ENCODE peak calls at places on chromosomes 11 and 22, in ten cellular contexts. E is left lobe of liver; B is MCF 10A; P is GM12865; Y is WTC11; V is amygdala; Q is stimulated activated CD8-positive, alpha-beta memory T cell treated with anti-CD3 and anti-CD28 coated beads, Interleukin-4, amount 100 ng/mL, for 24 hours; F is IMR-90; U is CD8-positive, alpha-beta memory T cell; S is H9. T is an unnamed sample.

GRCh38 chr11:91776660-91777059 is 448.0 kb upstream of the FAT3 start:
- DNase-seq in E (peak), B (no peak), P (no peak), Y (no peak), V (peak), Q (no peak), F (no peak), U (no peak), S (no peak), T (no peak)

GRCh38 chr11:123690490-123690889 is 36.1 kb upstream of the SCN3B start:
- DNase-seq in E (no peak), B (peak), P (no peak), Y (no peak), V (no peak), Q (no peak), F (peak), U (no peak), S (no peak), T (no peak)

GRCh38 chr22:45091254-45091854 is 72.4 kb upstream of the NUP50 start:
- DNase-seq in E (no peak), B (no peak), P (no peak), Y (no peak), V (no peak), Q (no peak), F (no peak), U (no peak), S (no peak), T (no peak)

GRCh38 chr11:79440451-79441158 is at the start of gene TENM4:
- DNase-seq in E (peak), B (peak), P (peak), Y (peak), V (peak), Q (no peak), F (peak), U (no peak), S (peak), T (peak)

GRCh38 chr22:29071261-29072045 is 1.4 kb upstream of the KREMEN1 start:
- DNase-seq in E (peak), B (peak), P (peak), Y (peak), V (no peak), Q (no peak), F (peak), U (peak), S (peak), T (no peak)

GRCh38 chr11:18452927-18453326 is 2.7 kb upstream of the LDHAL6A start:
- DNase-seq in E (no peak), B (peak), P (no peak), Y (no peak), V (no peak), Q (no peak), F (peak), U (no peak), S (no peak), T (no peak)

GRCh38 chr11:103499710-103500340 is 390.6 kb downstream of the DYNC2H1 start:
- DNase-seq in E (no peak), B (no peak), P (no peak), Y (no peak), V (no peak), Q (no peak), F (peak), U (no peak), S (no peak), T (no peak)

GRCh38 chr11:12248330-12248729 is 129.0 kb upstream of the PARVA start:
- DNase-seq in E (peak), B (no peak), P (no peak), Y (peak), V (peak), Q (no peak), F (peak), U (no peak), S (no peak), T (peak)

GRCh38 chr11:65066315-65066714 is 8.0 kb upstream of the NAALADL1 start:
- DNase-seq in E (no peak), B (no peak), P (no peak), Y (no peak), V (no peak), Q (no peak), F (no peak), U (no peak), S (no peak), T (no peak)

GRCh38 chr11:29435421-29435820 is 581.4 kb downstream of the KCNA4 start:
- DNase-seq in E (no peak), B (peak), P (no peak), Y (no peak), V (no peak), Q (no peak), F (peak), U (no peak), S (no peak), T (no peak)

GRCh38 chr22:36002084-36002483 is 26.5 kb downstream of the RBFOX2 start:
- DNase-seq in E (no peak), B (no peak), P (no peak), Y (no peak), V (no peak), Q (no peak), F (no peak), U (no peak), S (no peak), T (no peak)

GRCh38 chr22:43707650-43708049 is 104.5 kb downstream of the EFCAB6 start:
- DNase-seq in E (no peak), B (peak), P (no peak), Y (no peak), V (no peak), Q (no peak), F (no peak), U (no peak), S (no peak), T (no peak)

GRCh38 chr22:19991645-19992451 is 24.8 kb downstream of the ARVCF start:
- DNase-seq in E (no peak), B (no peak), P (no peak), Y (no peak), V (peak), Q (no peak), F (no peak), U (no peak), S (no peak), T (no peak)

GRCh38 chr22:50041361-50042065 is 16.6 kb downstream of the TTLL8 start:
- DNase-seq in E (no peak), B (no peak), P (no peak), Y (no peak), V (no peak), Q (no peak), F (no peak), U (no peak), S (no peak), T (no peak)

GRCh38 chr11:34680918-34681554 is 60.1 kb downstream of the EHF start:
- DNase-seq in E (no peak), B (peak), P (no peak), Y (no peak), V (no peak), Q (no peak), F (peak), U (no peak), S (no peak), T (no peak)

GRCh38 chr11:1305558-1306056 is 3.8 kb downstream of the TOLLIP start:
- DNase-seq in E (peak), B (no peak), P (no peak), Y (no peak), V (no peak), Q (no peak), F (no peak), U (no peak), S (peak), T (peak)

GRCh38 chr11:70152244-70152643 is 50.9 kb upstream of the FADD start:
- DNase-seq in E (no peak), B (no peak), P (no peak), Y (no peak), V (no peak), Q (no peak), F (no peak), U (no peak), S (no peak), T (no peak)

GRCh38 chr11:73931039-73931645 is 19.7 kb upstream of the DNAJB13 start:
- DNase-seq in E (no peak), B (peak), P (peak), Y (peak), V (peak), Q (no peak), F (peak), U (peak), S (peak), T (no peak)

GRCh38 chr11:75482931-75483469 is 42.7 kb downstream of the GDPD5 start:
- DNase-seq in E (peak), B (no peak), P (no peak), Y (no peak), V (no peak), Q (no peak), F (no peak), U (no peak), S (no peak), T (no peak)

GRCh38 chr22:46419754-46420571 is 84.4 kb downstream of the TRMU start:
- DNase-seq in E (no peak), B (no peak), P (no peak), Y (no peak), V (no peak), Q (no peak), F (no peak), U (no peak), S (no peak), T (no peak)

GRCh38 chr22:27474112-27474571 is 327.4 kb downstream of the MN1 start:
- DNase-seq in E (no peak), B (peak), P (no peak), Y (no peak), V (no peak), Q (no peak), F (no peak), U (no peak), S (no peak), T (no peak)

GRCh38 chr11:70200212-70200844 is 2.8 kb upstream of the FADD start:
- DNase-seq in E (no peak), B (no peak), P (no peak), Y (no peak), V (no peak), Q (no peak), F (no peak), U (no peak), S (no peak), T (no peak)

GRCh38 chr11:128876133-128876650 is 9.1 kb upstream of the KCNJ1 start:
- DNase-seq in E (no peak), B (no peak), P (no peak), Y (no peak), V (no peak), Q (no peak), F (no peak), U (no peak), S (no peak), T (no peak)

GRCh38 chr22:33666661-33667619 is 253.3 kb downstream of the LARGE1 start:
- DNase-seq in E (no peak), B (no peak), P (peak), Y (no peak), V (peak), Q (no peak), F (no peak), U (no peak), S (no peak), T (no peak)

GRCh38 chr11:80593981-80594380 is 1153.2 kb upstream of the TENM4 start:
- DNase-seq in E (no peak), B (peak), P (no peak), Y (no peak), V (peak), Q (no peak), F (peak), U (no peak), S (no peak), T (no peak)

GRCh38 chr11:16252373-16252772 is 104.0 kb downstream of the SOX6 start:
- DNase-seq in E (no peak), B (peak), P (no peak), Y (no peak), V (no peak), Q (no peak), F (peak), U (no peak), S (peak), T (no peak)

GRCh38 chr22:41976961-41977566 is 7.8 kb downstream of the SEPTIN3 start:
- DNase-seq in E (no peak), B (no peak), P (peak), Y (peak), V (peak), Q (no peak), F (no peak), U (no peak), S (no peak), T (no peak)

GRCh38 chr11:128389461-128389976 is 197.8 kb downstream of the ETS1 start:
- DNase-seq in E (no peak), B (no peak), P (no peak), Y (no peak), V (no peak), Q (no peak), F (no peak), U (no peak), S (no peak), T (no peak)

GRCh38 chr22:23401111-23401909 is 178.8 kb downstream of the IGLL1 start:
- DNase-seq in E (no peak), B (peak), P (no peak), Y (peak), V (no peak), Q (no peak), F (peak), U (no peak), S (no peak), T (no peak)

GRCh38 chr11:70020336-70021214 is 57.5 kb upstream of the ANO1 start:
- DNase-seq in E (no peak), B (no peak), P (no peak), Y (no peak), V (no peak), Q (no peak), F (peak), U (no peak), S (no peak), T (no peak)

GRCh38 chr11:313787-314547 is at the start of gene IFITM1:
- DNase-seq in E (peak), B (peak), P (peak), Y (no peak), V (no peak), Q (no peak), F (peak), U (peak), S (no peak), T (no peak)

T was measured in osteocyte.